ENCODE peak calls at places on chromosomes 5 and 9, in ten cellular contexts. One of them, this sample, is unnamed. For H3K4me1, the result is how much of the 10 kb centered on the place peaks cover.

GRCh38 chr5:120507826-120508463 is 43.8 kb downstream of the PRR16 start:
- DNase-seq in neuronal stem cell: no peak
- DNase-seq in CD8-positive, alpha-beta memory T cell: no peak
- DNase-seq in tibial artery: no peak
- DNase-seq in A549: no peak
- DNase-seq in endothelial cell of umbilical vein: no peak
- DNase-seq in stomach: no peak
- DNase-seq in HCT116: no peak
- DNase-seq in psoas muscle: no peak
- DNase-seq in mucosa of descending colon: no peak
- DNase-seq in this sample: no peak

GRCh38 chr5:74538206-74538661 is 102.3 kb downstream of the ENC1 start:
- DNase-seq in psoas muscle: peak
- DNase-seq in HCT116: no peak
- DNase-seq in A549: peak
- DNase-seq in endothelial cell of umbilical vein: peak
- DNase-seq in CD8-positive, alpha-beta memory T cell: no peak
- DNase-seq in tibial artery: peak
- DNase-seq in mucosa of descending colon: no peak
- DNase-seq in stomach: no peak
- DNase-seq in neuronal stem cell: no peak
- DNase-seq in this sample: no peak

GRCh38 chr9:106644661-106645060 is 218.3 kb upstream of the ZNF462 start:
- DNase-seq in A549: no peak
- DNase-seq in mucosa of descending colon: no peak
- DNase-seq in HCT116: no peak
- DNase-seq in stomach: no peak
- DNase-seq in psoas muscle: no peak
- DNase-seq in neuronal stem cell: no peak
- DNase-seq in CD8-positive, alpha-beta memory T cell: no peak
- DNase-seq in tibial artery: no peak
- DNase-seq in endothelial cell of umbilical vein: no peak
- DNase-seq in this sample: no peak

GRCh38 chr5:160269017-160269416 is 39.7 kb downstream of the FABP6 start:
- DNase-seq in stomach: peak
- DNase-seq in HCT116: no peak
- DNase-seq in A549: no peak
- DNase-seq in mucosa of descending colon: peak
- DNase-seq in endothelial cell of umbilical vein: peak
- DNase-seq in tibial artery: peak
- DNase-seq in psoas muscle: peak
- DNase-seq in CD8-positive, alpha-beta memory T cell: no peak
- DNase-seq in neuronal stem cell: no peak
- DNase-seq in this sample: no peak

GRCh38 chr9:110591526-110591925 is 12.0 kb upstream of the SVEP1 start:
- DNase-seq in stomach: no peak
- DNase-seq in neuronal stem cell: no peak
- DNase-seq in HCT116: no peak
- DNase-seq in mucosa of descending colon: no peak
- DNase-seq in CD8-positive, alpha-beta memory T cell: no peak
- DNase-seq in endothelial cell of umbilical vein: no peak
- DNase-seq in A549: no peak
- DNase-seq in tibial artery: no peak
- DNase-seq in psoas muscle: no peak
- DNase-seq in this sample: no peak

GRCh38 chr9:91824591-91825339 is 125.3 kb downstream of the ROR2 start:
- DNase-seq in CD8-positive, alpha-beta memory T cell: no peak
- DNase-seq in stomach: no peak
- DNase-seq in tibial artery: no peak
- DNase-seq in HCT116: no peak
- DNase-seq in mucosa of descending colon: no peak
- DNase-seq in psoas muscle: peak
- DNase-seq in neuronal stem cell: no peak
- DNase-seq in A549: no peak
- DNase-seq in endothelial cell of umbilical vein: no peak
- DNase-seq in this sample: no peak

GRCh38 chr5:118548761-118549160 is 439.6 kb downstream of the DTWD2 start:
- DNase-seq in stomach: no peak
- DNase-seq in endothelial cell of umbilical vein: no peak
- DNase-seq in mucosa of descending colon: no peak
- DNase-seq in tibial artery: no peak
- DNase-seq in neuronal stem cell: no peak
- DNase-seq in psoas muscle: no peak
- DNase-seq in A549: no peak
- DNase-seq in CD8-positive, alpha-beta memory T cell: no peak
- DNase-seq in HCT116: no peak
- DNase-seq in this sample: no peak

GRCh38 chr9:21616082-21616778 is 134.1 kb upstream of the IFNE start:
- DNase-seq in HCT116: peak
- DNase-seq in A549: peak
- DNase-seq in tibial artery: no peak
- DNase-seq in mucosa of descending colon: no peak
- DNase-seq in stomach: no peak
- DNase-seq in endothelial cell of umbilical vein: no peak
- DNase-seq in neuronal stem cell: no peak
- DNase-seq in psoas muscle: no peak
- DNase-seq in CD8-positive, alpha-beta memory T cell: no peak
- DNase-seq in this sample: peak

GRCh38 chr5:27290166-27290565 is 251.8 kb upstream of the CDH9 start:
- DNase-seq in tibial artery: no peak
- DNase-seq in stomach: no peak
- DNase-seq in A549: no peak
- DNase-seq in endothelial cell of umbilical vein: no peak
- DNase-seq in neuronal stem cell: no peak
- DNase-seq in psoas muscle: no peak
- DNase-seq in mucosa of descending colon: no peak
- DNase-seq in HCT116: no peak
- DNase-seq in CD8-positive, alpha-beta memory T cell: no peak
- DNase-seq in this sample: no peak

GRCh38 chr9:22357016-22357415 is 89.6 kb upstream of the DMRTA1 start:
- DNase-seq in tibial artery: no peak
- DNase-seq in HCT116: no peak
- DNase-seq in mucosa of descending colon: no peak
- DNase-seq in neuronal stem cell: peak
- DNase-seq in A549: no peak
- DNase-seq in endothelial cell of umbilical vein: no peak
- DNase-seq in stomach: no peak
- DNase-seq in psoas muscle: no peak
- DNase-seq in CD8-positive, alpha-beta memory T cell: no peak
- DNase-seq in this sample: no peak

GRCh38 chr5:115842952-115843351 is 1.2 kb downstream of the AP3S1 start:
- DNase-seq in endothelial cell of umbilical vein: peak
- DNase-seq in psoas muscle: no peak
- DNase-seq in stomach: no peak
- DNase-seq in HCT116: no peak
- DNase-seq in mucosa of descending colon: no peak
- DNase-seq in tibial artery: no peak
- DNase-seq in neuronal stem cell: no peak
- DNase-seq in CD8-positive, alpha-beta memory T cell: no peak
- DNase-seq in A549: no peak
- DNase-seq in this sample: no peak

GRCh38 chr5:98581416-98581999 is 192.0 kb upstream of the RGMB start:
- DNase-seq in mucosa of descending colon: no peak
- DNase-seq in HCT116: no peak
- DNase-seq in CD8-positive, alpha-beta memory T cell: no peak
- DNase-seq in stomach: no peak
- DNase-seq in A549: no peak
- DNase-seq in endothelial cell of umbilical vein: no peak
- DNase-seq in tibial artery: no peak
- DNase-seq in psoas muscle: no peak
- DNase-seq in neuronal stem cell: no peak
- DNase-seq in this sample: no peak

GRCh38 chr5:65290677-65291076 is 191.0 kb downstream of the ADAMTS6 start:
- DNase-seq in neuronal stem cell: no peak
- DNase-seq in CD8-positive, alpha-beta memory T cell: no peak
- DNase-seq in tibial artery: no peak
- DNase-seq in stomach: no peak
- DNase-seq in mucosa of descending colon: no peak
- DNase-seq in endothelial cell of umbilical vein: no peak
- DNase-seq in HCT116: no peak
- DNase-seq in A549: no peak
- DNase-seq in psoas muscle: no peak
- DNase-seq in this sample: no peak

GRCh38 chr9:108041551-108041950 is 552.0 kb upstream of the KLF4 start:
- DNase-seq in neuronal stem cell: no peak
- DNase-seq in tibial artery: no peak
- DNase-seq in HCT116: no peak
- DNase-seq in CD8-positive, alpha-beta memory T cell: no peak
- DNase-seq in psoas muscle: no peak
- DNase-seq in endothelial cell of umbilical vein: no peak
- DNase-seq in A549: peak
- DNase-seq in stomach: no peak
- DNase-seq in mucosa of descending colon: no peak
- DNase-seq in this sample: no peak

DNA sequence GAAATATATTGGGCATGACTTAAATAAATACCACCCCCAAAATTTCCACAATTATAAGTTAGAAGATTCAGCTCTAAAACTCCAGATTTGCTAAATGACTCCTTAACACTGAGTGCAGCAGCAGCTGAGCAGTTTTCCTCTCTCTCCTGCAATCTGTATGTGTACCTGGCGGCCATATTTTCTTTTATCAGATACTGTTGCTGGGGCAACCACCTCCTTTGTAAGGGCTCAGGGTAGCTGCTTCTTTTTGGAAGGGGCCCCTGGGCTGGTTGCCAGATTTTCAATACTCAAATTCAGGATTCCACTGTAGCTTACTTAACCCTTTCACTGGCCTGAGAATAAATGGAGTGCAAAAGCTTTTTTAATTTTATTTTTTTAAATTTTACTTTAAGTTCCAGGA is 197.0 kb downstream of the TAF11L14 start:
- DNase-seq in CD8-positive, alpha-beta memory T cell: no peak
- DNase-seq in stomach: no peak
- DNase-seq in endothelial cell of umbilical vein: no peak
- DNase-seq in neuronal stem cell: no peak
- DNase-seq in HCT116: no peak
- DNase-seq in mucosa of descending colon: no peak
- DNase-seq in tibial artery: no peak
- DNase-seq in psoas muscle: no peak
- DNase-seq in A549: no peak
- DNase-seq in this sample: no peak
- H3K4me1 ChIP-seq in CD8-positive, alpha-beta memory T cell: under half
- H3K4me1 ChIP-seq in stomach: under half
- H3K4me1 ChIP-seq in endothelial cell of umbilical vein: under half
- H3K4me1 ChIP-seq in neuronal stem cell: under half
- H3K4me1 ChIP-seq in HCT116: under half
- H3K4me1 ChIP-seq in mucosa of descending colon: under half
- H3K4me1 ChIP-seq in tibial artery: under half
- H3K4me1 ChIP-seq in psoas muscle: under half
- H3K4me1 ChIP-seq in A549: under half
- H3K4me1 ChIP-seq in this sample: under half

GRCh38 chr5:134545070-134545868 is 19.8 kb downstream of the JADE2 start:
- DNase-seq in endothelial cell of umbilical vein: no peak
- DNase-seq in mucosa of descending colon: no peak
- DNase-seq in stomach: no peak
- DNase-seq in tibial artery: peak
- DNase-seq in psoas muscle: peak
- DNase-seq in A549: no peak
- DNase-seq in CD8-positive, alpha-beta memory T cell: peak
- DNase-seq in HCT116: no peak
- DNase-seq in neuronal stem cell: no peak
- DNase-seq in this sample: no peak

GRCh38 chr5:134539732-134540131 is 14.3 kb downstream of the JADE2 start:
- DNase-seq in psoas muscle: no peak
- DNase-seq in A549: no peak
- DNase-seq in CD8-positive, alpha-beta memory T cell: no peak
- DNase-seq in endothelial cell of umbilical vein: no peak
- DNase-seq in stomach: no peak
- DNase-seq in neuronal stem cell: no peak
- DNase-seq in mucosa of descending colon: no peak
- DNase-seq in tibial artery: no peak
- DNase-seq in HCT116: no peak
- DNase-seq in this sample: no peak

GRCh38 chr5:134540747-134541733 is 15.6 kb downstream of the JADE2 start:
- DNase-seq in mucosa of descending colon: no peak
- DNase-seq in CD8-positive, alpha-beta memory T cell: no peak
- DNase-seq in neuronal stem cell: no peak
- DNase-seq in HCT116: no peak
- DNase-seq in A549: no peak
- DNase-seq in endothelial cell of umbilical vein: no peak
- DNase-seq in stomach: no peak
- DNase-seq in tibial artery: no peak
- DNase-seq in psoas muscle: peak
- DNase-seq in this sample: no peak

GRCh38 chr5:134543820-134544692 is 18.6 kb downstream of the JADE2 start:
- DNase-seq in tibial artery: no peak
- DNase-seq in endothelial cell of umbilical vein: no peak
- DNase-seq in A549: no peak
- DNase-seq in CD8-positive, alpha-beta memory T cell: peak
- DNase-seq in psoas muscle: peak
- DNase-seq in HCT116: no peak
- DNase-seq in stomach: no peak
- DNase-seq in mucosa of descending colon: no peak
- DNase-seq in neuronal stem cell: no peak
- DNase-seq in this sample: peak

GRCh38 chr5:134541736-134542376 is 16.4 kb downstream of the JADE2 start:
- DNase-seq in endothelial cell of umbilical vein: peak
- DNase-seq in neuronal stem cell: peak
- DNase-seq in HCT116: no peak
- DNase-seq in CD8-positive, alpha-beta memory T cell: no peak
- DNase-seq in mucosa of descending colon: no peak
- DNase-seq in tibial artery: no peak
- DNase-seq in stomach: peak
- DNase-seq in psoas muscle: peak
- DNase-seq in A549: no peak
- DNase-seq in this sample: no peak
- H3K4me1 ChIP-seq in endothelial cell of umbilical vein: under half
- H3K4me1 ChIP-seq in neuronal stem cell: under half
- H3K4me1 ChIP-seq in HCT116: under half
- H3K4me1 ChIP-seq in CD8-positive, alpha-beta memory T cell: under half
- H3K4me1 ChIP-seq in mucosa of descending colon: under half
- H3K4me1 ChIP-seq in tibial artery: under half
- H3K4me1 ChIP-seq in stomach: under half
- H3K4me1 ChIP-seq in psoas muscle: under half
- H3K4me1 ChIP-seq in A549: under half
- H3K4me1 ChIP-seq in this sample: under half

GRCh38 chr5:150596313-150596712 is 44.1 kb upstream of the SYNPO start:
- DNase-seq in endothelial cell of umbilical vein: no peak
- DNase-seq in A549: no peak
- DNase-seq in mucosa of descending colon: no peak
- DNase-seq in HCT116: no peak
- DNase-seq in stomach: no peak
- DNase-seq in psoas muscle: no peak
- DNase-seq in CD8-positive, alpha-beta memory T cell: no peak
- DNase-seq in tibial artery: no peak
- DNase-seq in neuronal stem cell: no peak
- DNase-seq in this sample: peak
- H3K4me1 ChIP-seq in endothelial cell of umbilical vein: under half
- H3K4me1 ChIP-seq in A549: under half
- H3K4me1 ChIP-seq in mucosa of descending colon: under half
- H3K4me1 ChIP-seq in HCT116: under half
- H3K4me1 ChIP-seq in stomach: under half
- H3K4me1 ChIP-seq in psoas muscle: under half
- H3K4me1 ChIP-seq in CD8-positive, alpha-beta memory T cell: under half
- H3K4me1 ChIP-seq in tibial artery: half or more
- H3K4me1 ChIP-seq in neuronal stem cell: under half
- H3K4me1 ChIP-seq in this sample: under half

DNA sequence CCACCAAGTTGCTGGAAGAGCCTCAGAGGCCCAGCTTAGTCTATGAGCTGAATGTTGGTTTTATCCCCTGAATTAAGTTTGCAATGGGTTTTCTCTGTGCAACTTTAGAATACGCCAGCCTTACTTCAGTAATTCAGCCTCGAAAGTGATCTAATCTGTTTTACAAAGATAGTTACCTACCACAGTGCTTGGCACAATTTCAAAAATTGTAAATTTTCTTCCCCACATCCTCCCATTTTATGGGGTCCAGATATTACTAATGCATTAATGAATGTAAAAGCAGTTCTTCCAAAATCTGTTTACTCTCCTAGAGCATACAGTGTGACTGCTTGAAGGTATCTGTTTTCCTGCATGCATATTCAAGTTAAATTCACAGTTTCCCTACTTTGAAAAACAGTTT is 172.6 kb downstream of the MAN2A1 start:
- DNase-seq in A549: no peak
- DNase-seq in mucosa of descending colon: no peak
- DNase-seq in HCT116: no peak
- DNase-seq in neuronal stem cell: no peak
- DNase-seq in endothelial cell of umbilical vein: no peak
- DNase-seq in tibial artery: no peak
- DNase-seq in stomach: no peak
- DNase-seq in psoas muscle: no peak
- DNase-seq in CD8-positive, alpha-beta memory T cell: no peak
- DNase-seq in this sample: no peak
- H3K4me1 ChIP-seq in A549: under half
- H3K4me1 ChIP-seq in mucosa of descending colon: under half
- H3K4me1 ChIP-seq in HCT116: under half
- H3K4me1 ChIP-seq in neuronal stem cell: under half
- H3K4me1 ChIP-seq in endothelial cell of umbilical vein: under half
- H3K4me1 ChIP-seq in tibial artery: under half
- H3K4me1 ChIP-seq in stomach: under half
- H3K4me1 ChIP-seq in psoas muscle: under half
- H3K4me1 ChIP-seq in CD8-positive, alpha-beta memory T cell: half or more
- H3K4me1 ChIP-seq in this sample: under half

This sample was measured in RWPE2.